ENCODE peak calls at places on chromosomes 2 and 18, in six cellular contexts. One of them, this sample, is unnamed.

GRCh38 chr18:58336605-58337004 is 292.3 kb downstream of the ALPK2 start:
- DNase-seq in activated naive CD4-positive, alpha-beta T cell: no peak
- DNase-seq in left lung: no peak
- DNase-seq in NCI-H774: no peak
- DNase-seq in progenitor cell of endocrine pancreas: no peak
- DNase-seq in DMS153: no peak
- DNase-seq in this sample: no peak

GRCh38 chr2:46284260-46284659 is 12.9 kb upstream of the EPAS1 start:
- DNase-seq in left lung: no peak
- DNase-seq in DMS153: no peak
- DNase-seq in progenitor cell of endocrine pancreas: no peak
- DNase-seq in activated naive CD4-positive, alpha-beta T cell: no peak
- DNase-seq in NCI-H774: no peak
- DNase-seq in this sample: no peak

GRCh38 chr18:76081536-76081935 is 413.5 kb downstream of the ZNF516 start:
- DNase-seq in NCI-H774: no peak
- DNase-seq in activated naive CD4-positive, alpha-beta T cell: no peak
- DNase-seq in progenitor cell of endocrine pancreas: no peak
- DNase-seq in left lung: no peak
- DNase-seq in DMS153: no peak
- DNase-seq in this sample: no peak

GRCh38 chr2:105398522-105399206 is at the start of gene FHL2:
- DNase-seq in DMS153: peak; percentile 51
- DNase-seq in left lung: peak; percentile 86
- DNase-seq in activated naive CD4-positive, alpha-beta T cell: peak; percentile 46
- DNase-seq in progenitor cell of endocrine pancreas: peak; percentile 63
- DNase-seq in NCI-H774: peak; percentile 68
- DNase-seq in this sample: peak; percentile 83

GRCh38 chr2:1972428-1972827 is 228.1 kb upstream of the PXDN start:
- DNase-seq in NCI-H774: peak; percentile 78
- DNase-seq in progenitor cell of endocrine pancreas: no peak
- DNase-seq in DMS153: peak; percentile 95
- DNase-seq in activated naive CD4-positive, alpha-beta T cell: no peak
- DNase-seq in left lung: no peak
- DNase-seq in this sample: no peak

GRCh38 chr2:20330202-20330601 is 20.4 kb downstream of the PUM2 start:
- DNase-seq in NCI-H774: no peak
- DNase-seq in DMS153: no peak
- DNase-seq in progenitor cell of endocrine pancreas: no peak
- DNase-seq in left lung: no peak
- DNase-seq in activated naive CD4-positive, alpha-beta T cell: no peak
- DNase-seq in this sample: no peak

GRCh38 chr18:3209859-3210569 is 9.8 kb downstream of the MYOM1 start:
- DNase-seq in progenitor cell of endocrine pancreas: no peak
- DNase-seq in activated naive CD4-positive, alpha-beta T cell: no peak
- DNase-seq in DMS153: peak; percentile 20
- DNase-seq in NCI-H774: no peak
- DNase-seq in left lung: no peak
- DNase-seq in this sample: no peak

GRCh38 chr2:187117483-187117882 is 268.5 kb upstream of the ZSWIM2 start:
- DNase-seq in left lung: no peak
- DNase-seq in progenitor cell of endocrine pancreas: no peak
- DNase-seq in DMS153: no peak
- DNase-seq in activated naive CD4-positive, alpha-beta T cell: no peak
- DNase-seq in NCI-H774: no peak
- DNase-seq in this sample: no peak

GRCh38 chr2:58866946-58867345 is 625.8 kb upstream of the FANCL start:
- DNase-seq in DMS153: no peak
- DNase-seq in progenitor cell of endocrine pancreas: no peak
- DNase-seq in left lung: no peak
- DNase-seq in activated naive CD4-positive, alpha-beta T cell: no peak
- DNase-seq in NCI-H774: no peak
- DNase-seq in this sample: no peak

GRCh38 chr2:180980943-180981898 is 816 bp downstream of the UBE2E3 start:
- DNase-seq in activated naive CD4-positive, alpha-beta T cell: no peak
- DNase-seq in NCI-H774: peak; percentile 16
- DNase-seq in DMS153: peak; percentile 10
- DNase-seq in left lung: peak; percentile 85
- DNase-seq in progenitor cell of endocrine pancreas: no peak
- DNase-seq in this sample: no peak

GRCh38 chr2:221444106-221444505 is 128.0 kb downstream of the EPHA4 start:
- DNase-seq in left lung: no peak
- DNase-seq in NCI-H774: no peak
- DNase-seq in DMS153: no peak
- DNase-seq in activated naive CD4-positive, alpha-beta T cell: no peak
- DNase-seq in progenitor cell of endocrine pancreas: no peak
- DNase-seq in this sample: no peak

GRCh38 chr2:47300609-47301276 is 102.2 kb upstream of the MSH2 start:
- DNase-seq in left lung: no peak
- DNase-seq in activated naive CD4-positive, alpha-beta T cell: no peak
- DNase-seq in DMS153: no peak
- DNase-seq in NCI-H774: no peak
- DNase-seq in progenitor cell of endocrine pancreas: no peak
- DNase-seq in this sample: no peak

GRCh38 chr18:79791141-79791972 is 6.4 kb upstream of the KCNG2 start:
- DNase-seq in DMS153: peak; percentile 61
- DNase-seq in progenitor cell of endocrine pancreas: no peak
- DNase-seq in left lung: peak; percentile 55
- DNase-seq in activated naive CD4-positive, alpha-beta T cell: no peak
- DNase-seq in NCI-H774: no peak
- DNase-seq in this sample: no peak

GRCh38 chr2:208172125-208172524 is 8.7 kb upstream of the CRYGA start:
- DNase-seq in progenitor cell of endocrine pancreas: no peak
- DNase-seq in left lung: no peak
- DNase-seq in DMS153: no peak
- DNase-seq in activated naive CD4-positive, alpha-beta T cell: no peak
- DNase-seq in NCI-H774: no peak
- DNase-seq in this sample: no peak

GRCh38 chr2:219469186-219469724 is 29.4 kb upstream of the GMPPA start:
- DNase-seq in left lung: peak; percentile 74
- DNase-seq in DMS153: no peak
- DNase-seq in NCI-H774: no peak
- DNase-seq in progenitor cell of endocrine pancreas: no peak
- DNase-seq in activated naive CD4-positive, alpha-beta T cell: no peak
- DNase-seq in this sample: no peak

GRCh38 chr18:67373636-67374035 is 142.9 kb downstream of the DSEL start:
- DNase-seq in NCI-H774: no peak
- DNase-seq in activated naive CD4-positive, alpha-beta T cell: no peak
- DNase-seq in left lung: no peak
- DNase-seq in progenitor cell of endocrine pancreas: no peak
- DNase-seq in DMS153: no peak
- DNase-seq in this sample: no peak

GRCh38 chr2:131493199-131494018 is 1.2 kb upstream of the MZT2A start:
- DNase-seq in progenitor cell of endocrine pancreas: no peak
- DNase-seq in left lung: no peak
- DNase-seq in activated naive CD4-positive, alpha-beta T cell: no peak
- DNase-seq in DMS153: no peak
- DNase-seq in NCI-H774: no peak
- DNase-seq in this sample: no peak

GRCh38 chr2:232486558-232487384 is 863 bp downstream of the ECEL1 start:
- DNase-seq in DMS153: no peak
- DNase-seq in activated naive CD4-positive, alpha-beta T cell: no peak
- DNase-seq in progenitor cell of endocrine pancreas: no peak
- DNase-seq in left lung: peak; percentile 59
- DNase-seq in NCI-H774: no peak
- DNase-seq in this sample: peak; percentile 23

GRCh38 chr2:158969717-158970521 is 1.5 kb downstream of the TANC1 start:
- DNase-seq in progenitor cell of endocrine pancreas: peak; percentile 39
- DNase-seq in left lung: peak; percentile 84
- DNase-seq in activated naive CD4-positive, alpha-beta T cell: no peak
- DNase-seq in DMS153: no peak
- DNase-seq in NCI-H774: no peak
- DNase-seq in this sample: peak; percentile 37

GRCh38 chr2:72940786-72941185 is 23.5 kb downstream of the EMX1 start:
- DNase-seq in left lung: no peak
- DNase-seq in NCI-H774: no peak
- DNase-seq in activated naive CD4-positive, alpha-beta T cell: no peak
- DNase-seq in progenitor cell of endocrine pancreas: no peak
- DNase-seq in DMS153: no peak
- DNase-seq in this sample: no peak

GRCh38 chr18:56028514-56028913 is 440.5 kb upstream of the TCF4 start:
- DNase-seq in DMS153: no peak
- DNase-seq in NCI-H774: no peak
- DNase-seq in progenitor cell of endocrine pancreas: no peak
- DNase-seq in activated naive CD4-positive, alpha-beta T cell: no peak
- DNase-seq in left lung: no peak
- DNase-seq in this sample: no peak